ENCODE peak calls at places on chromosomes 12 and 14, in five cellular contexts. One of them, this sample, is unnamed.

GRCh38 chr12:120720234-120720968 is 5.2 kb upstream of the ACADS start:
- DNase-seq in stimulated activated CD8-positive, alpha-beta memory T cell treated with anti-CD3 and anti-CD28 coated beads, Interleukin-4, amount 100 ng/mL, for 1 hour: no peak
- DNase-seq in activated CD4-positive, alpha-beta T cell treated with anti-CD3 and anti-CD28 coated beads, Interleukin-2, amount 10 ng/mL, durations not matched to agents 7 days and 5 days: no peak
- DNase-seq in transverse colon: no peak
- DNase-seq in activated T-cell treated with anti-CD3 and anti-CD28 coated beads for 4 hours: no peak
- DNase-seq in this sample: peak

GRCh38 chr12:104201238-104202001 is 14.2 kb upstream of the TXNRD1 start:
- DNase-seq in activated T-cell treated with anti-CD3 and anti-CD28 coated beads for 4 hours: peak
- DNase-seq in transverse colon: peak
- DNase-seq in stimulated activated CD8-positive, alpha-beta memory T cell treated with anti-CD3 and anti-CD28 coated beads, Interleukin-4, amount 100 ng/mL, for 1 hour: peak
- DNase-seq in activated CD4-positive, alpha-beta T cell treated with anti-CD3 and anti-CD28 coated beads, Interleukin-2, amount 10 ng/mL, durations not matched to agents 7 days and 5 days: peak
- DNase-seq in this sample: no peak

GRCh38 chr14:74864193-74864592 is 11.8 kb downstream of the PROX2 start:
- DNase-seq in stimulated activated CD8-positive, alpha-beta memory T cell treated with anti-CD3 and anti-CD28 coated beads, Interleukin-4, amount 100 ng/mL, for 1 hour: no peak
- DNase-seq in activated CD4-positive, alpha-beta T cell treated with anti-CD3 and anti-CD28 coated beads, Interleukin-2, amount 10 ng/mL, durations not matched to agents 7 days and 5 days: no peak
- DNase-seq in transverse colon: no peak
- DNase-seq in activated T-cell treated with anti-CD3 and anti-CD28 coated beads for 4 hours: no peak
- DNase-seq in this sample: no peak

GRCh38 chr12:123107926-123108681 is 42.8 kb downstream of the PITPNM2 start:
- DNase-seq in activated T-cell treated with anti-CD3 and anti-CD28 coated beads for 4 hours: no peak
- DNase-seq in stimulated activated CD8-positive, alpha-beta memory T cell treated with anti-CD3 and anti-CD28 coated beads, Interleukin-4, amount 100 ng/mL, for 1 hour: no peak
- DNase-seq in transverse colon: no peak
- DNase-seq in activated CD4-positive, alpha-beta T cell treated with anti-CD3 and anti-CD28 coated beads, Interleukin-2, amount 10 ng/mL, durations not matched to agents 7 days and 5 days: no peak
- DNase-seq in this sample: no peak

GRCh38 chr12:108268397-108268796 is 70.7 kb downstream of the CMKLR1 start:
- DNase-seq in activated CD4-positive, alpha-beta T cell treated with anti-CD3 and anti-CD28 coated beads, Interleukin-2, amount 10 ng/mL, durations not matched to agents 7 days and 5 days: no peak
- DNase-seq in transverse colon: no peak
- DNase-seq in stimulated activated CD8-positive, alpha-beta memory T cell treated with anti-CD3 and anti-CD28 coated beads, Interleukin-4, amount 100 ng/mL, for 1 hour: no peak
- DNase-seq in activated T-cell treated with anti-CD3 and anti-CD28 coated beads for 4 hours: no peak
- DNase-seq in this sample: no peak

GRCh38 chr14:65015391-65015790 is 28.7 kb downstream of the FNTB start:
- DNase-seq in stimulated activated CD8-positive, alpha-beta memory T cell treated with anti-CD3 and anti-CD28 coated beads, Interleukin-4, amount 100 ng/mL, for 1 hour: no peak
- DNase-seq in activated CD4-positive, alpha-beta T cell treated with anti-CD3 and anti-CD28 coated beads, Interleukin-2, amount 10 ng/mL, durations not matched to agents 7 days and 5 days: no peak
- DNase-seq in activated T-cell treated with anti-CD3 and anti-CD28 coated beads for 4 hours: no peak
- DNase-seq in transverse colon: no peak
- DNase-seq in this sample: peak

GRCh38 chr12:49945394-49946080 is 5.0 kb upstream of the AQP2 start:
- DNase-seq in stimulated activated CD8-positive, alpha-beta memory T cell treated with anti-CD3 and anti-CD28 coated beads, Interleukin-4, amount 100 ng/mL, for 1 hour: peak
- DNase-seq in transverse colon: peak
- DNase-seq in activated CD4-positive, alpha-beta T cell treated with anti-CD3 and anti-CD28 coated beads, Interleukin-2, amount 10 ng/mL, durations not matched to agents 7 days and 5 days: peak
- DNase-seq in activated T-cell treated with anti-CD3 and anti-CD28 coated beads for 4 hours: peak
- DNase-seq in this sample: peak

GRCh38 chr14:69288956-69289705 is 29.2 kb downstream of the GALNT16 start:
- DNase-seq in stimulated activated CD8-positive, alpha-beta memory T cell treated with anti-CD3 and anti-CD28 coated beads, Interleukin-4, amount 100 ng/mL, for 1 hour: no peak
- DNase-seq in activated T-cell treated with anti-CD3 and anti-CD28 coated beads for 4 hours: no peak
- DNase-seq in activated CD4-positive, alpha-beta T cell treated with anti-CD3 and anti-CD28 coated beads, Interleukin-2, amount 10 ng/mL, durations not matched to agents 7 days and 5 days: no peak
- DNase-seq in transverse colon: no peak
- DNase-seq in this sample: no peak

GRCh38 chr14:61565836-61566536 is 129.3 kb upstream of the HIF1A start:
- DNase-seq in stimulated activated CD8-positive, alpha-beta memory T cell treated with anti-CD3 and anti-CD28 coated beads, Interleukin-4, amount 100 ng/mL, for 1 hour: no peak
- DNase-seq in activated T-cell treated with anti-CD3 and anti-CD28 coated beads for 4 hours: no peak
- DNase-seq in transverse colon: no peak
- DNase-seq in activated CD4-positive, alpha-beta T cell treated with anti-CD3 and anti-CD28 coated beads, Interleukin-2, amount 10 ng/mL, durations not matched to agents 7 days and 5 days: no peak
- DNase-seq in this sample: no peak

GRCh38 chr14:20530771-20531571 is 25.6 kb downstream of the RNASE10 start:
- DNase-seq in transverse colon: peak
- DNase-seq in activated T-cell treated with anti-CD3 and anti-CD28 coated beads for 4 hours: peak
- DNase-seq in stimulated activated CD8-positive, alpha-beta memory T cell treated with anti-CD3 and anti-CD28 coated beads, Interleukin-4, amount 100 ng/mL, for 1 hour: peak
- DNase-seq in activated CD4-positive, alpha-beta T cell treated with anti-CD3 and anti-CD28 coated beads, Interleukin-2, amount 10 ng/mL, durations not matched to agents 7 days and 5 days: peak
- DNase-seq in this sample: peak

GRCh38 chr12:2692156-2692555 is 102.6 kb upstream of the FKBP4 start:
- DNase-seq in activated T-cell treated with anti-CD3 and anti-CD28 coated beads for 4 hours: no peak
- DNase-seq in stimulated activated CD8-positive, alpha-beta memory T cell treated with anti-CD3 and anti-CD28 coated beads, Interleukin-4, amount 100 ng/mL, for 1 hour: no peak
- DNase-seq in activated CD4-positive, alpha-beta T cell treated with anti-CD3 and anti-CD28 coated beads, Interleukin-2, amount 10 ng/mL, durations not matched to agents 7 days and 5 days: peak
- DNase-seq in transverse colon: no peak
- DNase-seq in this sample: no peak

GRCh38 chr14:71076472-71076871 is 169.2 kb downstream of the PCNX1 start:
- DNase-seq in stimulated activated CD8-positive, alpha-beta memory T cell treated with anti-CD3 and anti-CD28 coated beads, Interleukin-4, amount 100 ng/mL, for 1 hour: no peak
- DNase-seq in activated T-cell treated with anti-CD3 and anti-CD28 coated beads for 4 hours: no peak
- DNase-seq in activated CD4-positive, alpha-beta T cell treated with anti-CD3 and anti-CD28 coated beads, Interleukin-2, amount 10 ng/mL, durations not matched to agents 7 days and 5 days: no peak
- DNase-seq in transverse colon: no peak
- DNase-seq in this sample: no peak

GRCh38 chr14:72788972-72789728 is 104.8 kb downstream of the DPF3 start:
- DNase-seq in activated T-cell treated with anti-CD3 and anti-CD28 coated beads for 4 hours: no peak
- DNase-seq in stimulated activated CD8-positive, alpha-beta memory T cell treated with anti-CD3 and anti-CD28 coated beads, Interleukin-4, amount 100 ng/mL, for 1 hour: no peak
- DNase-seq in activated CD4-positive, alpha-beta T cell treated with anti-CD3 and anti-CD28 coated beads, Interleukin-2, amount 10 ng/mL, durations not matched to agents 7 days and 5 days: no peak
- DNase-seq in transverse colon: no peak
- DNase-seq in this sample: no peak

GRCh38 chr12:7712841-7713442 is 1.7 kb downstream of the DPPA3 start:
- DNase-seq in stimulated activated CD8-positive, alpha-beta memory T cell treated with anti-CD3 and anti-CD28 coated beads, Interleukin-4, amount 100 ng/mL, for 1 hour: no peak
- DNase-seq in activated CD4-positive, alpha-beta T cell treated with anti-CD3 and anti-CD28 coated beads, Interleukin-2, amount 10 ng/mL, durations not matched to agents 7 days and 5 days: no peak
- DNase-seq in transverse colon: no peak
- DNase-seq in activated T-cell treated with anti-CD3 and anti-CD28 coated beads for 4 hours: no peak
- DNase-seq in this sample: no peak

GRCh38 chr12:68530965-68531364 is 79.7 kb upstream of the RAP1B start:
- DNase-seq in activated CD4-positive, alpha-beta T cell treated with anti-CD3 and anti-CD28 coated beads, Interleukin-2, amount 10 ng/mL, durations not matched to agents 7 days and 5 days: no peak
- DNase-seq in activated T-cell treated with anti-CD3 and anti-CD28 coated beads for 4 hours: no peak
- DNase-seq in transverse colon: no peak
- DNase-seq in stimulated activated CD8-positive, alpha-beta memory T cell treated with anti-CD3 and anti-CD28 coated beads, Interleukin-4, amount 100 ng/mL, for 1 hour: no peak
- DNase-seq in this sample: no peak

GRCh38 chr12:91111366-91112321 is at the start of gene LUM:
- DNase-seq in transverse colon: no peak
- DNase-seq in activated CD4-positive, alpha-beta T cell treated with anti-CD3 and anti-CD28 coated beads, Interleukin-2, amount 10 ng/mL, durations not matched to agents 7 days and 5 days: no peak
- DNase-seq in stimulated activated CD8-positive, alpha-beta memory T cell treated with anti-CD3 and anti-CD28 coated beads, Interleukin-4, amount 100 ng/mL, for 1 hour: no peak
- DNase-seq in activated T-cell treated with anti-CD3 and anti-CD28 coated beads for 4 hours: no peak
- DNase-seq in this sample: no peak

GRCh38 chr12:115135800-115136211 is 451.8 kb upstream of the TBX3 start:
- DNase-seq in transverse colon: peak
- DNase-seq in activated CD4-positive, alpha-beta T cell treated with anti-CD3 and anti-CD28 coated beads, Interleukin-2, amount 10 ng/mL, durations not matched to agents 7 days and 5 days: no peak
- DNase-seq in stimulated activated CD8-positive, alpha-beta memory T cell treated with anti-CD3 and anti-CD28 coated beads, Interleukin-4, amount 100 ng/mL, for 1 hour: no peak
- DNase-seq in activated T-cell treated with anti-CD3 and anti-CD28 coated beads for 4 hours: no peak
- DNase-seq in this sample: peak

This sample was measured in putamen.